ENCODE peak calls at places on chromosomes 16 and 17, in four cellular contexts. B is sigmoid colon, E is suprapubic skin, R is H1. J is an unnamed sample.

GRCh38 chr16:53071748-53072301 is 17.0 kb downstream of the CHD9 start:
- DNase-seq in E (no peak), B (peak), R (no peak), J (no peak)

GRCh38 chr16:24482681-24483202 is 56.6 kb upstream of the RBBP6 start:
- DNase-seq in R (peak), E (no peak), B (no peak), J (no peak)

GRCh38 chr17:50207318-50207717 is 5.9 kb upstream of the COL1A1 start:
- DNase-seq in R (no peak), E (no peak), B (peak), J (no peak)

GRCh38 chr17:42679001-42679491 is 2.3 kb upstream of the PLEKHH3 start:
- DNase-seq in R (no peak), B (no peak), E (peak), J (no peak)

GRCh38 chr17:64177346-64178010 is 47.5 kb upstream of the ERN1 start:
- DNase-seq in R (no peak), E (no peak), B (no peak), J (no peak)

GRCh38 chr17:336110-337021 is 16.2 kb downstream of the RPH3AL start:
- DNase-seq in E (peak), R (no peak), B (peak), J (no peak)

GRCh38 chr17:79849953-79850352 is 10.7 kb upstream of the CBX4 start:
- DNase-seq in R (no peak), E (no peak), B (no peak), J (no peak)

GRCh38 chr16:50505115-50505514 is 43.1 kb upstream of the NKD1 start:
- DNase-seq in E (no peak), B (no peak), R (no peak), J (peak)

GRCh38 chr17:62870581-62870964 is 62.5 kb upstream of the MARCHF10 start:
- DNase-seq in E (no peak), R (no peak), B (no peak), J (no peak)

GRCh38 chr17:33945641-33946546 is 309.2 kb upstream of the CCL2 start:
- DNase-seq in B (no peak), E (no peak), R (no peak), J (no peak)

GRCh38 chr17:44978807-44979206 is 10.7 kb upstream of the C1QL1 start:
- DNase-seq in E (no peak), B (no peak), R (no peak), J (no peak)

GRCh38 chr17:68800731-68801130 is 154.5 kb downstream of the ABCA8 start:
- DNase-seq in E (no peak), R (no peak), B (no peak), J (no peak)

GRCh38 chr17:82444941-82445521 is 5.5 kb downstream of the CYBC1 start:
- DNase-seq in E (peak), R (no peak), B (no peak), J (no peak)

GRCh38 chr16:66408181-66409048 is 18.7 kb upstream of the BEAN1 start:
- DNase-seq in E (no peak), B (no peak), R (no peak), J (no peak)

GRCh38 chr16:56047307-56048234 is 143.7 kb upstream of the GNAO1 start:
- DNase-seq in B (no peak), E (no peak), R (no peak), J (peak)

GRCh38 chr17:68197997-68198930 is 49.6 kb upstream of the AMZ2 start:
- DNase-seq in B (no peak), R (no peak), E (peak), J (no peak)

GRCh38 chr17:63760771-63761539 is 12.4 kb downstream of the CCDC47 start:
- DNase-seq in B (no peak), R (no peak), E (no peak), J (no peak)

GRCh38 chr16:66620419-66620775 is 15.9 kb downstream of the CMTM3 start:
- DNase-seq in E (no peak), B (no peak), R (no peak), J (no peak)

GRCh38 chr16:11552445-11552844 is 34.3 kb downstream of the LITAF start:
- DNase-seq in E (no peak), R (no peak), B (no peak), J (no peak)

GRCh38 chr16:90020260-90020837 is 1.1 kb upstream of the DBNDD1 start:
- DNase-seq in R (no peak), B (no peak), E (no peak), J (no peak)

GRCh38 chr17:8581002-8581658 is 49.4 kb downstream of the MYH10 start:
- DNase-seq in B (no peak), R (no peak), E (no peak), J (no peak)

GRCh38 chr17:64777413-64778101 is 115.5 kb upstream of the SMURF2 start:
- DNase-seq in R (no peak), E (peak), B (peak), J (no peak)

GRCh38 chr17:55536205-55536604 is 25.0 kb upstream of the SMIM36 start:
- DNase-seq in R (no peak), E (no peak), B (no peak), J (no peak)

GRCh38 chr17:55577687-55578086 is 66.4 kb upstream of the SMIM36 start:
- DNase-seq in E (no peak), B (no peak), R (no peak), J (no peak)

GRCh38 chr16:17369441-17369951 is 101.3 kb downstream of the XYLT1 start:
- DNase-seq in R (no peak), E (no peak), B (no peak), J (no peak)

GRCh38 chr17:79577485-79578187 is 33.2 kb downstream of the RBFOX3 start:
- DNase-seq in E (no peak), B (no peak), R (no peak), J (no peak)

GRCh38 chr16:5056347-5056746 is 9.4 kb downstream of the C16orf89 start:
- DNase-seq in B (no peak), E (no peak), R (no peak), J (no peak)

GRCh38 chr16:55264949-55265348 is 59.1 kb upstream of the IRX6 start:
- DNase-seq in E (peak), B (no peak), R (no peak), J (no peak)

DNA sequence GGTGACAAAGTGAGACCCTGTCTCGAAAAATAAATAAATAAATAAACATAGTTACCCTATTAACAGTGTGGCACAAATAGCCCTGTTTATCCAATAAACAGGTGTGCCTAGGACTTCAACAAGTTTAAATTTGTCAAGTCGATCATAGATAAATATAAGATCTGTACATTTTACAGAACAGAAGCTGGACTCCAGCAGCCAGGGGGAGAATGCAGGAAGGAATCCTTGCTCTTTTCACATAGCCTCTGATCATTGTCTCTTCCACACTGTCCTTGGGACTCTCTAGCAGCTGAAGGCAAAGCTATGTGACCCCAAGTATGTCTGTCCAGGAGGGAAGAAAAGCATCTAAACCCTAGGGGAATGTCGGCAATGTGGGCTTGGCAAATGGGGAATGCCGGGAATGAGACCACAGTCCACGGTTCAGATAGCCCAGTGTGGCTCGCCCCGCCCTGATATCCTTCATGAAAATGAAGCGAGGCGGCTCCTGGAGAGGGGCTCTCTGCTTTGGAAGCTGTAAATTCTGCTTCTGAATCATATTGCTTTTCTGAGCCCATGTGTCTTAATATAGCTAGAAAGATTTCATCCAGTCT is 24.8 kb upstream of the GRB2 start:
- DNase-seq in B (no peak), R (peak), E (no peak), J (no peak)
- TF ChIP-seq EP300 in B (no peak), R (no peak), E (no peak), J (no peak)

GRCh38 chr16:2087426-2088191 is 39.8 kb downstream of the TSC2 start:
- DNase-seq in E (no peak), B (no peak), R (no peak), J (no peak)

GRCh38 chr16:2088192-2088631 is 40.4 kb downstream of the TSC2 start:
- DNase-seq in E (no peak), R (no peak), B (no peak), J (no peak)

GRCh38 chr16:2086136-2086742 is 38.5 kb downstream of the TSC2 start:
- DNase-seq in B (no peak), R (no peak), E (no peak), J (no peak)

GRCh38 chr16:2085669-2086068 is 37.9 kb downstream of the TSC2 start:
- DNase-seq in E (no peak), R (no peak), B (no peak), J (no peak)

DNA sequence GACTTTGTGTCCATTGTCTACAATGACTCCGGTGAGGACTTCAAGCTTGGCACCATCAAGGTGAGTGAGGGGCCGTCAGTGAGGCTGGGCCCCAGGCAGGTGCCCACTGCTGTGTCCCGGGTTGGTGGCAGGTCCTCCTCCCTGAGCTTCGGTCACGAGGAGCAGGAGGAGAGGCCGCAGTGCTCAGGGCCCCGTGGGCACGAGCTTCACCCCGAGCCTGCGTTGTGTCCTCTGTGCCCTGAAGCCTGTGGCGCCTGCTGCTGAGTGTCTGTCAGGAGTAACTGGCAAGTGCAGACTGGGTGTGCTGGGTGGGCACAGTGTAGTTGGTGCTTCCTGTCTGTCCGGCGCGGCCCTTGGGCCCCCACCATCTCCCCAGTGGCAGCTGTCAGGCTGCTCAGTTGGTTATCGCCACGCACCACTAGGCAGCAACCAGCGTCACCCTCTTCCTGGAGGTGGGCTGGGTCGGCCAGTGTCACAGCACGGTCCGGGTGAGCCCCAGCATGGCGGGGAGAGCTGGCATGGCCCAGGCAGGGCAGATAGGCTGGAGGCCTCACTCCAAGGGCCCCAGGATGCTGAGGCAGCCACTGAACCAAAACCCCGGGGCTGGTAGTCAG is 39.1 kb downstream of the TSC2 start:
- DNase-seq in B (no peak), E (no peak), R (no peak), J (no peak)
- TF ChIP-seq POLR2AphosphoS5 in B (no peak), E (no peak), R (no peak), J (peak)

GRCh38 chr17:18322522-18322921 is 7.4 kb downstream of the SMCR8 start:
- DNase-seq in E (no peak), R (no peak), B (peak), J (no peak)

GRCh38 chr17:18323007-18323406 is 7.9 kb downstream of the SMCR8 start:
- DNase-seq in R (no peak), B (peak), E (no peak), J (no peak)

GRCh38 chr17:18320301-18320700 is 5.2 kb downstream of the SMCR8 start:
- DNase-seq in R (no peak), B (peak), E (no peak), J (no peak)

GRCh38 chr17:18319604-18320256 is 4.6 kb downstream of the SMCR8 start:
- DNase-seq in E (no peak), B (peak), R (peak), J (no peak)

DNA sequence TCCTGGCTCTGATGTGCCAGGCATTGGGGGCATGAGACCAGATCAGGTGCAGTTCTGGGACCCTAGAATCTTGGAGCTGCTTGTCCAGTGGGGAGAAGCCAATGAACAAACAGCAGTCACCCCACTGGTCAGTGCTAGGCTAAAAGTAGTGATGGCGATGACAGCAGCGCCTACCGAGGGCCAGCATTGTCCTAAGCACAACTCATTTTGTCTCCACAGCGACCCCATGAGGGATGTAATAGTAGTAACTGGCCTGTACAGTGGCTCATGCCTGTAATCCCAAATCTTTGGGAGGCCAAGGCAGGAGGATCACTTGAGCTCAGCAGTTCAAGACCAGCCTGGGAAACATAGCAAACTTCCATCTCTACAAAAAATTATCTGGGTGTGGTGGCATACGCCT is 6.2 kb downstream of the SMCR8 start:
- DNase-seq in B (peak), E (no peak), R (no peak), J (no peak)
- TF ChIP-seq CTCF in B (no peak), E (no peak), R (peak), J (no peak)

GRCh38 chr16:57244767-57245471 is at the start of gene ARL2BP:
- DNase-seq in B (peak), R (peak), E (peak), J (peak)
- TF ChIP-seq EP300 in B (no peak), R (no peak), E (no peak), J (no peak)

DNA sequence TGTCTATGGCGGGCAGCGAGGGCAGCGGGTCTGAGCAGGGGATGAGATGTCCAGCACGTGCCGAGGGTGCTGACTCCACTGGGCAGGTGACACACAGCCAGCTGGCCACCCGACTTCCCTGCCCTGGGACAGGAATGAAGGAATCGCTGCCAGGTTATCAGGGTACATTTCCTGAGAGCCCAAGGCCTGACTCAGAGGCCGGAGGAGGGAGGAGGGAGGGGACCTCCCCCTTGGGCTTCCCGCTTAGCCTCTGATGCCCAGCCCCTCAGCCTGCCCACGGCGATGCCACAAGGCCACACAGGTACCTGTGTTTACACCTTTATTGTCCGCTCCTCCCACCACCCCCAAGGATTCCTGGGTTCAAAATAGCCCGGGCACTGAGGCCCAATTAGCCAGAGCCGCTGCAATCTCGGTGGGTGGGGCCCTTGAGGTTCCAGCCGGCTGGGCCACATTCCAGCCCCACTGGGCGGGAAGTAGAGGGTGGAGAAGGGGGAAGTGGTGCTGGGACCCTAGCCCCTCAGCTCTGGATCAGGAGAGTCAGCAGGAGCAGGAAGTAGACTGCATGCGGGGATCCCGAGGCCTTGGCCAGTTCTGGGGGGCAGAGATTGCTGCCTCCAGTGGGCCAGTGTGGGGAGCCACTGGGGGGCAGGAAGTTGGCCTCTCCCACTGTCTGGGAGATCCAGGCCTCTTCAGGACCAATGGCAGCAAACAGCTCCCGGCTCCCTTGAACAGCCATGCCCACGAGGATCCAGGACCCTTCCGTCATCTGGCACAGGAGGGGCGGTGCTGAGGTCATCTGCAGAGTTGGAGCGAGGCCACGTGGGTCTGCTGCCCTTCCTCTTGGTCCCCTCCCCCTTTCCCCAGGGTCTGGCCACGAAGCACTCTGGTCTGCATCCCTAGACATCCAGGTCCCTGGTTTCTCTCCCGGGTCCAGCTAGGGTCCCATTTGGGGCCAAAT is 3.4 kb upstream of the PRSS8 start:
- DNase-seq in R (no peak), E (no peak), B (no peak), J (no peak)
- TF ChIP-seq POLR2AphosphoS5 in R (no peak), E (no peak), B (peak), J (peak)

DNA sequence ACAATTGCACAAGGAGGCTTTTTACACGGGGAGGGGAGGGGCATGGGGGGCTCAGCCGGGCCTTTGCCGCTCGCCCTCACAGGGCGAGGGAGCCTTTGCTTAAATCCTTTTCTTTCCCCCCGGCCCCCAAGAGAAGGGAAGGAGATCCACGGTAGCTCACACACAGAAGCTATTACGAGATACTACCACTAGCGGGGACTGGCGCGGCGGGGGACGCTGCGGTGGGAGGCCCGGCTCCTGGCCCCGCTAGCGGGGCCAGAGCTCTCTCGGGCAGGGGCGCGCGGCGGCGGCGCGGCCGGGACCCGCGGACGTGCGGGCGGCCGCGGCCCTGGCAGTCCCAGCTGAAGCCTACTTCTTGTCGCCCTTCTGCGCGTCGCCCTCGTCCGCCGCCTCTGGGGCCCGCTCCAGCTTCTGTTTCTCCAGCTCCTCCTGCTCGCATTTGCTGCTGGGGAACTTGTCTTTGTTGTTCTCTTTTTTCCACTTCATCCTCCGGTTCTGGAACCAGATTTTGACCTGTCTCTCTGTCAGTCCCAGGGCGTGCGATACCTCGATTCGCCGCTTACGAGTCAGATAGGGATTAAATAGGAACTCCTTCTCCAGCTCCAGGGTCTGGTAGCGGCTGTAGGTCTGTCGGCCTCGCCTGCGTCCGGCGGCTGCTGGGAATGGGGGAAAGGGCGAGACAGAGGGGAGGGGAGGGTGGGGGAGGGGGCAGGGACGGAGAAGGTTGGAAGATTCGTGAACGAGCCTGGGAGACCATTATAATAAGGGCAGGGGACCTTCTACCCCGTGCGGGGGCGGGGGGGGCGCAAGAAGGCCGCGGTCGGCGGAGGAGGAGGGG is 2.0 kb downstream of the HOXB8 start:
- DNase-seq in B (no peak), R (no peak), E (no peak), J (no peak)
- TF ChIP-seq CTCF in B (no peak), R (no peak), E (no peak), J (no peak)

DNA sequence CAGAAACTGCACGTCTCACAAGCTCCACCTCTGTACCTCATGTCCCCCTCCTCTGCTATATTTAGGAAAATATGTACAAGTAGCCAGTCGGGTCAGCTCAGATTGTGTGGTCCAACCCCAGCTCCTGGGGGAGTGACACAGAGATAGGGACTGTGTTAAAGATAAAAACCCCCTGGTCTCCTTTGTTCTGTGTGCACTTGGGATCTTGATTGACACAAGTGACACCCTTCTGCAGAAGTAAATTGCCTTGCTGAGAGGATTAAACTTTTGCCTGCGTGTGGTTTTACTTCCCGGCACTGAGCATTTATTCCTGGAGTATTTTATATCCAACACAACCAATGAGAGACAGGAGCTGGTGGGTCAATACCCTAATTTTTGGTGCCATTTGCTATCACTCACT is 37.5 kb downstream of the TLE7 start:
- DNase-seq in R (no peak), B (no peak), E (no peak), J (no peak)
- TF ChIP-seq EP300 in R (no peak), B (no peak), E (no peak), J (no peak)